ENCODE peak calls at places on chromosome 17, in ten cellular contexts. One of them, this sample, is unnamed.

GRCh38 chr17:74981979-74982662 is 5.3 kb upstream of the CDR2L start:
- DNase-seq in esophagus squamous epithelium: no peak
- DNase-seq in foreskin fibroblast: peak
- DNase-seq in GM12864: no peak
- DNase-seq in AG04449: no peak
- DNase-seq in Peyer's patch: peak
- DNase-seq in thyroid gland: peak
- DNase-seq in BE2C: peak
- DNase-seq in mucosa of descending colon: peak
- DNase-seq in heart left ventricle: peak
- DNase-seq in this sample: peak

GRCh38 chr17:58308985-58309917 is 19.3 kb downstream of the TSPOAP1 start:
- DNase-seq in GM12864: no peak
- DNase-seq in BE2C: no peak
- DNase-seq in Peyer's patch: peak
- DNase-seq in esophagus squamous epithelium: no peak
- DNase-seq in foreskin fibroblast: no peak
- DNase-seq in AG04449: no peak
- DNase-seq in mucosa of descending colon: no peak
- DNase-seq in heart left ventricle: no peak
- DNase-seq in thyroid gland: no peak
- DNase-seq in this sample: no peak

GRCh38 chr17:4409659-4410058 is 24.1 kb upstream of the SPNS3 start:
- DNase-seq in Peyer's patch: no peak
- DNase-seq in heart left ventricle: no peak
- DNase-seq in GM12864: no peak
- DNase-seq in esophagus squamous epithelium: no peak
- DNase-seq in thyroid gland: no peak
- DNase-seq in BE2C: no peak
- DNase-seq in AG04449: no peak
- DNase-seq in foreskin fibroblast: peak
- DNase-seq in mucosa of descending colon: no peak
- DNase-seq in this sample: no peak

GRCh38 chr17:1186923-1187771 is 7.4 kb upstream of the ABR start:
- DNase-seq in BE2C: peak
- DNase-seq in Peyer's patch: peak
- DNase-seq in mucosa of descending colon: peak
- DNase-seq in heart left ventricle: peak
- DNase-seq in esophagus squamous epithelium: no peak
- DNase-seq in GM12864: no peak
- DNase-seq in AG04449: peak
- DNase-seq in thyroid gland: peak
- DNase-seq in foreskin fibroblast: peak
- DNase-seq in this sample: peak

GRCh38 chr17:67474081-67474661 is 97.1 kb downstream of the PITPNC1 start:
- DNase-seq in mucosa of descending colon: no peak
- DNase-seq in AG04449: peak
- DNase-seq in Peyer's patch: no peak
- DNase-seq in thyroid gland: no peak
- DNase-seq in heart left ventricle: peak
- DNase-seq in BE2C: no peak
- DNase-seq in GM12864: no peak
- DNase-seq in foreskin fibroblast: peak
- DNase-seq in esophagus squamous epithelium: no peak
- DNase-seq in this sample: no peak

GRCh38 chr17:81025065-81025751 is 9.7 kb upstream of the BAIAP2 start:
- DNase-seq in esophagus squamous epithelium: no peak
- DNase-seq in heart left ventricle: no peak
- DNase-seq in mucosa of descending colon: peak
- DNase-seq in foreskin fibroblast: no peak
- DNase-seq in BE2C: no peak
- DNase-seq in AG04449: no peak
- DNase-seq in GM12864: no peak
- DNase-seq in Peyer's patch: no peak
- DNase-seq in thyroid gland: peak
- DNase-seq in this sample: no peak

GRCh38 chr17:79664925-79665738 is 54.3 kb upstream of the RBFOX3 start:
- DNase-seq in esophagus squamous epithelium: no peak
- DNase-seq in BE2C: peak
- DNase-seq in GM12864: no peak
- DNase-seq in mucosa of descending colon: peak
- DNase-seq in AG04449: no peak
- DNase-seq in Peyer's patch: peak
- DNase-seq in heart left ventricle: peak
- DNase-seq in thyroid gland: peak
- DNase-seq in foreskin fibroblast: peak
- DNase-seq in this sample: peak

GRCh38 chr17:48160177-48160967 is 52.8 kb downstream of the SNX11 start:
- DNase-seq in heart left ventricle: no peak
- DNase-seq in mucosa of descending colon: no peak
- DNase-seq in esophagus squamous epithelium: no peak
- DNase-seq in BE2C: no peak
- DNase-seq in GM12864: no peak
- DNase-seq in AG04449: no peak
- DNase-seq in foreskin fibroblast: no peak
- DNase-seq in Peyer's patch: no peak
- DNase-seq in thyroid gland: peak
- DNase-seq in this sample: no peak

GRCh38 chr17:13244511-13244910 is 226.7 kb upstream of the ELAC2 start:
- DNase-seq in BE2C: no peak
- DNase-seq in GM12864: no peak
- DNase-seq in AG04449: no peak
- DNase-seq in esophagus squamous epithelium: no peak
- DNase-seq in thyroid gland: no peak
- DNase-seq in foreskin fibroblast: peak
- DNase-seq in Peyer's patch: no peak
- DNase-seq in mucosa of descending colon: no peak
- DNase-seq in heart left ventricle: no peak
- DNase-seq in this sample: no peak

GRCh38 chr17:43427362-43428043 is 28.7 kb downstream of the ARL4D start:
- DNase-seq in heart left ventricle: no peak
- DNase-seq in BE2C: peak
- DNase-seq in mucosa of descending colon: no peak
- DNase-seq in Peyer's patch: no peak
- DNase-seq in esophagus squamous epithelium: no peak
- DNase-seq in AG04449: no peak
- DNase-seq in thyroid gland: peak
- DNase-seq in foreskin fibroblast: no peak
- DNase-seq in GM12864: no peak
- DNase-seq in this sample: no peak

GRCh38 chr17:7844292-7845154 is 10.3 kb upstream of the TMEM88 start:
- DNase-seq in AG04449: no peak
- DNase-seq in thyroid gland: peak
- DNase-seq in Peyer's patch: peak
- DNase-seq in esophagus squamous epithelium: peak
- DNase-seq in foreskin fibroblast: peak
- DNase-seq in BE2C: peak
- DNase-seq in GM12864: peak
- DNase-seq in mucosa of descending colon: peak
- DNase-seq in heart left ventricle: peak
- DNase-seq in this sample: peak

GRCh38 chr17:60231234-60231633 is 81.5 kb downstream of the CA4 start:
- DNase-seq in BE2C: peak
- DNase-seq in heart left ventricle: no peak
- DNase-seq in foreskin fibroblast: peak
- DNase-seq in GM12864: no peak
- DNase-seq in thyroid gland: no peak
- DNase-seq in AG04449: no peak
- DNase-seq in esophagus squamous epithelium: no peak
- DNase-seq in Peyer's patch: no peak
- DNase-seq in mucosa of descending colon: no peak
- DNase-seq in this sample: no peak
- TF ChIP-seq CTCF in BE2C: peak
- TF ChIP-seq CTCF in heart left ventricle: peak
- TF ChIP-seq CTCF in foreskin fibroblast: peak
- TF ChIP-seq CTCF in GM12864: peak
- TF ChIP-seq CTCF in thyroid gland: peak
- TF ChIP-seq CTCF in AG04449: peak
- TF ChIP-seq CTCF in esophagus squamous epithelium: peak
- TF ChIP-seq CTCF in Peyer's patch: peak
- TF ChIP-seq CTCF in mucosa of descending colon: peak
- TF ChIP-seq CTCF in this sample: no peak

GRCh38 chr17:163514-164103 is 17.8 kb downstream of the DOC2B start:
- DNase-seq in thyroid gland: no peak
- DNase-seq in mucosa of descending colon: no peak
- DNase-seq in esophagus squamous epithelium: no peak
- DNase-seq in Peyer's patch: no peak
- DNase-seq in foreskin fibroblast: no peak
- DNase-seq in BE2C: no peak
- DNase-seq in AG04449: no peak
- DNase-seq in heart left ventricle: no peak
- DNase-seq in GM12864: no peak
- DNase-seq in this sample: peak
- TF ChIP-seq CTCF in thyroid gland: no peak
- TF ChIP-seq CTCF in mucosa of descending colon: no peak
- TF ChIP-seq CTCF in esophagus squamous epithelium: no peak
- TF ChIP-seq CTCF in Peyer's patch: no peak
- TF ChIP-seq CTCF in foreskin fibroblast: no peak
- TF ChIP-seq CTCF in BE2C: no peak
- TF ChIP-seq CTCF in AG04449: no peak
- TF ChIP-seq CTCF in heart left ventricle: no peak
- TF ChIP-seq CTCF in GM12864: no peak
- TF ChIP-seq CTCF in this sample: peak

GRCh38 chr17:62727916-62728672 is 80.0 kb downstream of the MARCHF10 start:
- DNase-seq in AG04449: no peak
- DNase-seq in heart left ventricle: no peak
- DNase-seq in Peyer's patch: peak
- DNase-seq in GM12864: no peak
- DNase-seq in esophagus squamous epithelium: no peak
- DNase-seq in thyroid gland: no peak
- DNase-seq in mucosa of descending colon: no peak
- DNase-seq in foreskin fibroblast: no peak
- DNase-seq in BE2C: no peak
- DNase-seq in this sample: no peak
- TF ChIP-seq CTCF in AG04449: no peak
- TF ChIP-seq CTCF in heart left ventricle: no peak
- TF ChIP-seq CTCF in Peyer's patch: no peak
- TF ChIP-seq CTCF in GM12864: peak
- TF ChIP-seq CTCF in esophagus squamous epithelium: no peak
- TF ChIP-seq CTCF in thyroid gland: no peak
- TF ChIP-seq CTCF in mucosa of descending colon: no peak
- TF ChIP-seq CTCF in foreskin fibroblast: no peak
- TF ChIP-seq CTCF in BE2C: peak
- TF ChIP-seq CTCF in this sample: no peak

DNA sequence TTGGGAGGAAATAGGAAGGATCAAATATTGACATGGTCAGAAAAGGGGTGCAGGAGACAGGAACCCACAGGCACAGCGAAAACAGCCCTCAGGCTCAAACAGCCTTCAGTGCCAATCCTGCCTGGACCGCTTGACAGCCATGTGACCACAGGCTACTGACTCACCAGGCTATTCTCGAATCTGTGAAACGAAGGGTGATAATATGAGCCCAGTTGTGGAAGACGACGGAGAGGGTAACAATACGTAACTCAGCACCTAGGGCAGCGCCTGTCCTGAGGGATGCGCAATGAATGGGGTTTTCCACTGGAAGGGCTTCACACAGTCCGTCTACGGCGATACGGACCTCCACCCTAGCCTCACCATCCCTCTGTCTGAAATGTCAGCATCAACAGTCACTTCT is 117.3 kb upstream of the RCVRN start:
- DNase-seq in GM12864: no peak
- DNase-seq in esophagus squamous epithelium: no peak
- DNase-seq in AG04449: no peak
- DNase-seq in mucosa of descending colon: no peak
- DNase-seq in thyroid gland: no peak
- DNase-seq in Peyer's patch: no peak
- DNase-seq in heart left ventricle: peak
- DNase-seq in foreskin fibroblast: no peak
- DNase-seq in BE2C: no peak
- DNase-seq in this sample: no peak
- TF ChIP-seq CTCF in GM12864: no peak
- TF ChIP-seq CTCF in esophagus squamous epithelium: no peak
- TF ChIP-seq CTCF in AG04449: no peak
- TF ChIP-seq CTCF in mucosa of descending colon: no peak
- TF ChIP-seq CTCF in thyroid gland: no peak
- TF ChIP-seq CTCF in Peyer's patch: no peak
- TF ChIP-seq CTCF in heart left ventricle: no peak
- TF ChIP-seq CTCF in foreskin fibroblast: no peak
- TF ChIP-seq CTCF in BE2C: no peak
- TF ChIP-seq CTCF in this sample: no peak

DNA sequence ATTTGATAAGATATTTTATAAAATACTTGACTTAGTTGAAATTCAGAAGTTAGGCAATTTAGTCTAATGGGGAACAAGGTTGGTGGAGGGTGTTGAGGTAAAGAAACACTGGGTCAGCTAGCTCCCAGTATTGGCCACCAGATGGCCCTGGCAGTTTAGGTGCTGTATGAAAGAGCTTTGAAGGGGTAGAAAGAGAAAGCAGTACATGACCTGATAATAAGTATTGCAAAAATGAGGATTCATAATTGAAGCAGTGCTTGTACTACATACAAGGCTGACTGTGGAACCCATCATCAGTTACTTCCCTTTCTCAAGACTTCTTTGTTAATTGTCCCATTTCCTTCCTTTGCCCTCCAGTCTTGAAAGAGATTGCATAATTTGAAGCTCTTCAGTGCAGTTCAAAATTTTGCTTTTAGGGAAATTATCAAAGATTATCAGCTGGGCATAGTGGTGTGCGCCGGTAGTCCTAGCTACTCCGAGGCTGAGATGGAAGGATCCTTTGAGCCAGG is 29.4 kb downstream of the TANC2 start:
- DNase-seq in BE2C: peak
- DNase-seq in mucosa of descending colon: no peak
- DNase-seq in esophagus squamous epithelium: no peak
- DNase-seq in foreskin fibroblast: peak
- DNase-seq in AG04449: no peak
- DNase-seq in GM12864: no peak
- DNase-seq in heart left ventricle: no peak
- DNase-seq in thyroid gland: peak
- DNase-seq in Peyer's patch: peak
- DNase-seq in this sample: peak
- TF ChIP-seq CTCF in BE2C: peak
- TF ChIP-seq CTCF in mucosa of descending colon: no peak
- TF ChIP-seq CTCF in esophagus squamous epithelium: no peak
- TF ChIP-seq CTCF in foreskin fibroblast: peak
- TF ChIP-seq CTCF in AG04449: peak
- TF ChIP-seq CTCF in GM12864: peak
- TF ChIP-seq CTCF in heart left ventricle: peak
- TF ChIP-seq CTCF in thyroid gland: peak
- TF ChIP-seq CTCF in Peyer's patch: peak
- TF ChIP-seq CTCF in this sample: peak